ENCODE peak calls at places on chromosomes 3 and 15, in five cellular contexts. R, I, W, T and Q are unnamed samples.

GRCh38 chr3:153840487-153840886 is 280.7 kb upstream of the ARHGEF26 start:
- DNase-seq in I (no peak), R (no peak), W (no peak), T (no peak), Q (no peak)

GRCh38 chr3:120093923-120094775 is at the start of gene GSK3B:
- DNase-seq in W (peak), I (peak), R (peak), T (no peak), Q (peak)

GRCh38 chr3:55826731-55827496 is 339.8 kb upstream of the WNT5A start:
- DNase-seq in T (peak), W (no peak), I (no peak), R (no peak), Q (no peak)

GRCh38 chr15:38474155-38474757 is 20.3 kb downstream of the FAM98B start:
- DNase-seq in R (no peak), T (peak), W (peak), I (peak), Q (no peak)

GRCh38 chr3:121545564-121546455 is at the start of gene POLQ:
- DNase-seq in W (peak), T (peak), R (peak), I (peak), Q (peak)

GRCh38 chr3:47017504-47018268 is 38.2 kb downstream of the NBEAL2 start:
- DNase-seq in T (no peak), W (no peak), I (no peak), R (no peak), Q (no peak)

GRCh38 chr3:32712506-32713055 is 27.6 kb downstream of the CNOT10 start:
- DNase-seq in I (no peak), W (no peak), R (no peak), T (no peak), Q (no peak)

GRCh38 chr3:41974223-41974622 is 12.3 kb upstream of the ULK4 start:
- DNase-seq in R (no peak), W (no peak), T (peak), I (no peak), Q (no peak)

GRCh38 chr3:178810173-178810572 is 261.4 kb downstream of the ZMAT3 start:
- DNase-seq in R (no peak), I (no peak), W (no peak), T (no peak), Q (no peak)

GRCh38 chr3:197001972-197002700 is 27.5 kb downstream of the MELTF start:
- DNase-seq in R (no peak), T (no peak), I (no peak), W (no peak), Q (no peak)

GRCh38 chr15:78873796-78874761 is 1.4 kb downstream of the MORF4L1 start:
- DNase-seq in W (no peak), R (no peak), I (no peak), T (no peak), Q (no peak)

GRCh38 chr3:171810278-171811058 is at the start of gene PLD1:
- DNase-seq in T (peak), R (no peak), I (peak), W (peak), Q (peak)

GRCh38 chr3:189684317-189684716 is 53.1 kb downstream of the TP63 start:
- DNase-seq in R (no peak), I (no peak), T (no peak), W (no peak), Q (no peak)

GRCh38 chr3:17412950-17413530 is 329.4 kb downstream of the TBC1D5 start:
- DNase-seq in T (peak), W (peak), I (no peak), R (no peak), Q (no peak)

GRCh38 chr3:3772920-3773319 is 26.3 kb upstream of the LRRN1 start:
- DNase-seq in I (no peak), R (no peak), W (no peak), T (no peak), Q (no peak)

GRCh38 chr15:42344763-42345162 is 14.5 kb upstream of the CAPN3 start:
- DNase-seq in I (no peak), R (no peak), T (peak), W (no peak), Q (no peak)

GRCh38 chr3:60226907-60227306 is 1024.3 kb downstream of the FHIT start:
- DNase-seq in R (no peak), W (no peak), T (no peak), I (no peak), Q (no peak)

GRCh38 chr3:102113421-102114041 is 264.2 kb downstream of the NFKBIZ start:
- DNase-seq in R (no peak), T (no peak), I (no peak), W (no peak), Q (no peak)

GRCh38 chr3:61943975-61944374 is 382.6 kb downstream of the PTPRG start:
- DNase-seq in I (no peak), R (no peak), T (no peak), W (no peak), Q (no peak)

GRCh38 chr15:48855501-48856440 is 22.2 kb upstream of the EID1 start:
- DNase-seq in I (no peak), R (no peak), W (peak), T (peak), Q (no peak)

GRCh38 chr15:39919740-39920509 is at the start of gene GPR176:
- DNase-seq in I (peak), R (peak), T (peak), W (no peak), Q (no peak)

GRCh38 chr15:43514241-43515057 is 3.0 kb upstream of the MAP1A start:
- DNase-seq in W (no peak), R (no peak), I (peak), T (peak), Q (no peak)

GRCh38 chr15:32959077-32959476 is 235.4 kb downstream of the FMN1 start:
- DNase-seq in W (no peak), I (no peak), T (peak), R (no peak), Q (no peak)

GRCh38 chr15:53586815-53587214 is 172.6 kb downstream of the WDR72 start:
- DNase-seq in R (no peak), T (no peak), W (peak), I (no peak), Q (no peak)

GRCh38 chr15:78536134-78536533 is 4.1 kb upstream of the PSMA4 start:
- DNase-seq in R (no peak), T (peak), W (no peak), I (no peak), Q (no peak)

GRCh38 chr3:153163349-153164008 is 1.5 kb downstream of the RAP2B start:
- DNase-seq in W (no peak), I (no peak), T (peak), R (no peak), Q (no peak)

GRCh38 chr15:43777293-43777819 is 590 bp upstream of the ELL3 start:
- DNase-seq in W (peak), R (peak), I (peak), T (peak), Q (no peak)

GRCh38 chr15:37028609-37029287 is 71.6 kb downstream of the MEIS2 start:
- DNase-seq in W (no peak), R (no peak), I (no peak), T (peak), Q (no peak)

GRCh38 chr15:74170845-74171578 is 2.5 kb upstream of the ISLR start:
- DNase-seq in I (no peak), T (no peak), R (no peak), W (no peak), Q (no peak)

GRCh38 chr3:122415104-122415744 is 638 bp downstream of the WDR5B start:
- DNase-seq in T (peak), W (peak), R (peak), I (no peak), Q (no peak)

GRCh38 chr3:4906107-4906621 is 73.1 kb upstream of the BHLHE40 start:
- DNase-seq in R (no peak), W (no peak), T (peak), I (no peak), Q (no peak)

GRCh38 chr15:84762840-84763572 is 14.6 kb downstream of the ZNF592 start:
- DNase-seq in I (no peak), T (no peak), R (no peak), W (no peak), Q (no peak)

GRCh38 chr3:147793841-147794240 is 384.7 kb downstream of the ZIC1 start:
- DNase-seq in W (no peak), T (peak), I (no peak), R (no peak), Q (no peak)

GRCh38 chr3:140922634-140923033 is 19.0 kb upstream of the SLC25A36 start:
- DNase-seq in I (no peak), W (no peak), T (peak), R (no peak), Q (no peak)
- TF ChIP-seq CTCF in I (no peak), W (peak), T (peak), R (peak), Q (peak)

GRCh38 chr3:33929813-33930212 is 131.4 kb downstream of the PDCD6IP start:
- DNase-seq in I (no peak), T (no peak), W (no peak), R (no peak), Q (no peak)

GRCh38 chr3:33936921-33937210 is 138.4 kb downstream of the PDCD6IP start:
- DNase-seq in R (no peak), W (no peak), T (no peak), I (no peak), Q (no peak)

GRCh38 chr3:33931512-33931911 is 133.1 kb downstream of the PDCD6IP start:
- DNase-seq in I (no peak), W (no peak), T (no peak), R (no peak), Q (no peak)

GRCh38 chr3:33936171-33936920 is 137.9 kb downstream of the PDCD6IP start:
- DNase-seq in I (no peak), T (no peak), W (no peak), R (no peak), Q (no peak)

DNA sequence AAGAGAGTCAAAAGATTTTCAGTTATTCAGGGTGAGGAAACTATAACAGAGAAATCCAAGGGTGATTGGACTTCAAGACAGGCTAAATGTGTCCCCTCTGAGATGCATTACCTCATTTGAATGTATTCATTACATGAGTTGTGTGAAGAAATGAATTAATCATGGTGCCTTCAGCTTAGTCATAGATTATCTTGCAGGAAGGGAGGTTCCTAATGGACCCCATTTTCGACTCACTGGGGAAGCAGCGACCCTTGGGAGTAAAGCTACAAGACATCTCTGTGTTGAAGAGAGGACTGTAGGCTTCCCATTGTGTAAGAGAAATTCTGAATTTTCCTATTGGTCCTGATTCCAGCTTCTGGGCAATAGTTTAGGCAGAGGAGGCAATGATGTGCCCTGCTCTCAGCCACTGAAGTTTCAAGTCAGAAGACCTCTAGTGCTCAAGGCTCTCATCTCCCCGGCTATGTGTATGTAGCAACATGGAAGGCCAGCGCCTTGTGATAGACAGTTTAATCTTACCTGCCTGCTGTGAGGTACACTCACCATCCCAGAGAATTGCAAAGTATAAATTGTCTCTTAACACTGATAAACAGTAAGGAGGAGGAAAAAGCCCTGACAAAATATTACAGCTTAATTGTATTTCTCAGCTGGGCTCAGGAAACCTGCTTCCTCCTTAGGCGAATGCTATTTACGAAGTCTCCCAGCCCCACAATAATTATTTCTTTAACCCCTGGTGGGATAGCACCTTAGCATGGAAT is 133.8 kb downstream of the PDCD6IP start:
- DNase-seq in R (no peak), W (no peak), T (no peak), I (no peak), Q (no peak)
- TF ChIP-seq CTCF in R (no peak), W (no peak), T (no peak), I (no peak), Q (no peak)

GRCh38 chr3:19543212-19543841 is 390.7 kb downstream of the EFHB start:
- DNase-seq in R (no peak), T (no peak), I (no peak), W (peak), Q (no peak)
- TF ChIP-seq CTCF in R (no peak), T (no peak), I (no peak), W (peak), Q (peak)

GRCh38 chr3:36596411-36596810 is 167.9 kb downstream of the DCLK3 start:
- DNase-seq in W (no peak), I (no peak), T (no peak), R (no peak), Q (no peak)

GRCh38 chr3:36597422-36597821 is 166.9 kb downstream of the DCLK3 start:
- DNase-seq in W (no peak), R (no peak), I (no peak), T (peak), Q (no peak)

GRCh38 chr3:36595531-36595930 is 168.8 kb downstream of the DCLK3 start:
- DNase-seq in T (no peak), R (no peak), I (no peak), W (no peak), Q (no peak)

DNA sequence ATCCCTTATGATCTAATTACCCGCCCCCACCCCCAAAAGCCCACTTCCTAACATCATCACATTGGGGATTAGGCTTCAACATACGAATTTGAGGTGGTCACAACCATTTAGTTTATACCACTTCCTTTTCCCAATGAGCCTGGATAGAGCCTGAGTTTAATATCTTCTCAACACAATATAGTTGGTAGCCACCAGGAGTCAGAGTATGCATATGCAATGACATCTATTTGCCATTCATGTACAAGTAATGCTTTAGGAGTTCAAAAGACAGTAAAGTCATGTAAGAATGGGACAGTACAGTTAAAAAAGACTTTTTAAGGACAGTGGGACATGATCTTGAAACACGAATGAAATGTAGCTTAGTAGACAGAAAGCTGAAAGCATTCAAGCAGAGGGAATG is 172.4 kb downstream of the DCLK3 start:
- DNase-seq in R (no peak), W (no peak), T (peak), I (no peak), Q (no peak)
- TF ChIP-seq CTCF in R (no peak), W (peak), T (peak), I (no peak), Q (no peak)